ENCODE peak calls at places on chromosomes 2 and 18, in nine cellular contexts. H is left ventricle myocardium inferior, E is fibroblast of pulmonary artery, O is retinal pigment epithelial cell, U is H9, K is AG09319, A is stomach, F is AG10803, D is GM13976. C is an unnamed sample.

GRCh38 chr2:219112070-219112421 is 48.6 kb downstream of the NHEJ1 start:
- DNase-seq in U (no peak), K (no peak), O (no peak), H (no peak), D (no peak), F (no peak), A (no peak), E (no peak), C (no peak)

GRCh38 chr2:233244818-233245217 is 6.7 kb upstream of the ATG16L1 start:
- DNase-seq in H (no peak), K (no peak), O (no peak), A (no peak), D (no peak), E (no peak), U (no peak), F (no peak), C (no peak)

GRCh38 chr2:12502759-12503158 is 214.0 kb upstream of the TRIB2 start:
- DNase-seq in F (peak; percentile 94), O (no peak), A (no peak), K (peak; percentile 63), H (no peak), U (no peak), E (no peak), D (no peak), C (no peak)

GRCh38 chr2:121902171-121902591 is 146.7 kb downstream of the TSN start:
- DNase-seq in A (no peak), O (no peak), H (peak; percentile 30), K (no peak), E (peak; percentile 54), D (peak; percentile 59), F (peak; percentile 57), U (peak; percentile 67), C (no peak)

GRCh38 chr18:26971327-26971918 is 105.9 kb upstream of the AQP4 start:
- DNase-seq in K (no peak), O (no peak), D (no peak), E (no peak), A (no peak), U (peak; percentile 38), F (no peak), H (no peak), C (no peak)

GRCh38 chr2:187319441-187320108 is 128.5 kb downstream of the CALCRL start:
- DNase-seq in F (no peak), D (no peak), K (no peak), A (no peak), U (no peak), O (no peak), H (no peak), E (peak; percentile 77), C (no peak)

GRCh38 chr2:238425505-238425978 is 1.2 kb upstream of the ASB1 start:
- DNase-seq in O (no peak), E (no peak), K (no peak), F (no peak), A (peak; percentile 1), H (no peak), U (no peak), D (no peak), C (no peak)

GRCh38 chr2:196131949-196132925 is 39.1 kb downstream of the STK17B start:
- DNase-seq in D (no peak), U (no peak), K (no peak), A (no peak), O (no peak), F (no peak), H (no peak), E (no peak), C (no peak)

GRCh38 chr2:27977623-27978312 is 87.2 kb downstream of the BABAM2 start:
- DNase-seq in E (peak; percentile 85), K (peak; percentile 55), F (peak; percentile 92), U (no peak), O (peak; percentile 50), H (no peak), A (no peak), D (no peak), C (peak; percentile 85)

GRCh38 chr2:20299113-20299512 is 51.5 kb downstream of the PUM2 start:
- DNase-seq in K (no peak), O (no peak), D (no peak), A (no peak), E (peak; percentile 16), H (no peak), U (no peak), F (no peak), C (no peak)

GRCh38 chr2:204825054-204825453 is 279.8 kb downstream of the PARD3B start:
- DNase-seq in U (no peak), K (no peak), O (no peak), A (no peak), D (no peak), H (no peak), F (no peak), E (peak; percentile 7), C (no peak)

GRCh38 chr18:3415110-3415509 is 34.9 kb upstream of the TGIF1 start:
- DNase-seq in D (no peak), F (no peak), K (no peak), O (no peak), E (no peak), A (no peak), U (no peak), H (no peak), C (no peak)

GRCh38 chr2:110868971-110869370 is 136.6 kb downstream of the ACOXL start:
- DNase-seq in F (no peak), E (no peak), A (no peak), K (no peak), O (no peak), D (no peak), U (no peak), H (no peak), C (no peak)

GRCh38 chr2:133431289-133431688 is 137.0 kb downstream of the NCKAP5 start:
- DNase-seq in A (no peak), U (no peak), H (no peak), D (no peak), E (no peak), F (no peak), O (no peak), K (no peak), C (no peak)

GRCh38 chr2:219001577-219002394 is 8.6 kb upstream of the CRYBA2 start:
- DNase-seq in O (no peak), E (no peak), K (no peak), A (peak; percentile 95), H (no peak), F (no peak), D (peak; percentile 70), U (peak; percentile 67), C (no peak)

GRCh38 chr2:5368263-5368662 is 323.9 kb upstream of the SOX11 start:
- DNase-seq in E (no peak), D (no peak), F (no peak), O (no peak), K (no peak), H (no peak), U (no peak), A (no peak), C (no peak)
- TF ChIP-seq CTCF in E (no peak), D (no peak), F (no peak), O (no peak), K (no peak), H (no peak), U (peak; percentile 71), A (no peak), C (no peak)

DNA sequence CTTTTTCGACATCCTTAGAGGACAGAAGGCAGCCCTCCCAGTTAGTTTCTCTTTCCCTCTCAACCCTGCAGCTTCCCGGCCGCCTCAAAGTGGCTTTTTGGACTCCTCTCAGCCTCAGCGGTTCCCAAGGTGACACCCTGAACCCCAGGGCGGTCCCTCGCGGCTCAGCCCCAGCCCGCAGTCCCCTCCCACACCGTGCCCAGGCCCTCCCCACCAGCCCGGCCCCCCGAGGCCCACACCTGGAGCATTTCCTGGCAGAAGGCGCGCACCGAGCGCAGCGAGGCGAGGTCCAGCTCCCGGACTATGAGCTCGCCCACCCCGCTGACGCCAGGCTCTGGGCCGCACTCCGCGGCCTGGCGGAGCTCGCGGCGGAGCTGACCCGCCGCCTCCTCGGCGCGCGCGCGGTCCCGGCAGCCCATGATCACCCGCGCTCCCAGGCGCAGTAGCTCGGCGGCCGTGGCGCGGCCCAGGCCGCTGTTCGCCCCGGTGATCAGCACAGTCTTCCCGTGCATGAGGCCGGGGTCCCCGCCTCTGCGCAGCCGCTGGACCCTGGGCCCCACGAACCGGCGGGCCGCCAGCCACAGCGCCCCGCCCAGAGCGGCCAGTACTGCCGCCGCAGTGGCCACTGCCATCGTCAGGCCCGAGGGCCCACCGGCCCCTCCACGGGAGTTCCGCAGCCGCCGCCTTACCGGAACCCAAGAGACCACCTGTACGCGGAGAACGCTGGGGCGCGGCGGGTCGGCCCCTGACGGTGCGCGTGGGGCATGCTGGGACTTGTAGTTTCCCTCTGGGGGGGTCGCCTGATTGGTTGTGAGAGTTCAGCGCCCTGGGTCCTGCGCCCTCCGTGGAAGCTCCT is at the start of gene RDH14:
- DNase-seq in A (peak; percentile 93), E (peak; percentile 93), O (peak; percentile 78), D (peak; percentile 88), U (peak; percentile 96), K (peak; percentile 75), F (peak; percentile 91), H (peak; percentile 94), C (peak; percentile 39)
- TF ChIP-seq CTCF in A (no peak), E (no peak), O (no peak), D (no peak), U (no peak), K (no peak), F (no peak), H (no peak), C (no peak)

DNA sequence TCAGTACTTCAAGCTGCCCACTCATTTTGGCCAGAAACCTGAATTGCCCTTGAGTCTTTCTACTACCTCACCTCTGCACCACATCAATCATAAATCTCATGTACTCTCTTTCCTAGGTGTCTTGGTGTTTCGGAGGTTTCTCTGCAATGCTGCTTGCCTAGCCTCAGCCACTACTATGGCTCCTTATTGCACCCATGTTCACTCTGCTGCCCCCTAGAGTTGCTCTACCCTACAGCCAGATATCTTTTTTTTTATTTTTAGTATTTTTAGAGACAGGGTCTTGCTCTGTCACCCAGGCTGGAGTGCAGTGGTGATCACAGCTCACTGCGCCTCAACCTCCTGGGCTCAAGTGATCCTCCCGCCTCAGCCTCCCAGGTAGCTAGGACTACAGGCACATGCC is 413.0 kb downstream of the PTPRM start:
- DNase-seq in H (no peak), D (no peak), O (no peak), E (no peak), A (no peak), K (no peak), U (peak; percentile 47), F (no peak), C (no peak)
- TF ChIP-seq CTCF in H (no peak), D (no peak), O (no peak), E (no peak), A (no peak), K (no peak), U (peak; percentile 71), F (no peak), C (peak; percentile 4)

GRCh38 chr2:63424329-63425078 is 163.8 kb downstream of the WDPCP start:
- DNase-seq in U (peak; percentile 47), A (no peak), K (no peak), D (peak; percentile 60), E (peak; percentile 60), O (no peak), F (peak; percentile 11), H (no peak), C (no peak)
- TF ChIP-seq CTCF in U (peak; percentile 80), A (no peak), K (peak; percentile 33), D (peak; percentile 35), E (peak; percentile 60), O (peak; percentile 53), F (peak; percentile 49), H (peak; percentile 41), C (peak; percentile 48)